ENCODE peak calls at places on chromosomes 4 and X, in four cellular contexts. One of them, this sample, is unnamed.

GRCh38 chrX:53412441-53412840 is 10.0 kb downstream of the SMC1A start:
- DNase-seq in tibial artery: no peak
- DNase-seq in esophagus squamous epithelium: no peak
- DNase-seq in pancreas: no peak
- DNase-seq in this sample: no peak

GRCh38 chr4:8188743-8189550 is 10.1 kb upstream of the SH3TC1 start:
- DNase-seq in pancreas: peak
- DNase-seq in esophagus squamous epithelium: no peak
- DNase-seq in tibial artery: peak
- DNase-seq in this sample: peak

GRCh38 chr4:48141048-48141447 is 7.0 kb upstream of the TXK start:
- DNase-seq in esophagus squamous epithelium: no peak
- DNase-seq in tibial artery: no peak
- DNase-seq in pancreas: no peak
- DNase-seq in this sample: no peak

GRCh38 chr4:61246003-61246402 is 45.9 kb downstream of the ADGRL3 start:
- DNase-seq in pancreas: no peak
- DNase-seq in esophagus squamous epithelium: no peak
- DNase-seq in tibial artery: no peak
- DNase-seq in this sample: no peak

GRCh38 chr4:83316459-83317170 is 18.0 kb downstream of the HPSE start:
- DNase-seq in tibial artery: no peak
- DNase-seq in pancreas: no peak
- DNase-seq in esophagus squamous epithelium: no peak
- DNase-seq in this sample: no peak

GRCh38 chr4:147456706-147457105 is 24.2 kb upstream of the EDNRA start:
- DNase-seq in esophagus squamous epithelium: no peak
- DNase-seq in tibial artery: no peak
- DNase-seq in pancreas: no peak
- DNase-seq in this sample: no peak

GRCh38 chr4:55866973-55867574 is 13.6 kb downstream of the EXOC1 start:
- DNase-seq in pancreas: no peak
- DNase-seq in tibial artery: no peak
- DNase-seq in esophagus squamous epithelium: no peak
- DNase-seq in this sample: no peak

GRCh38 chrX:101744085-101744484 is 84.4 kb upstream of the ARMCX2 start:
- DNase-seq in tibial artery: no peak
- DNase-seq in pancreas: no peak
- DNase-seq in esophagus squamous epithelium: no peak
- DNase-seq in this sample: no peak

GRCh38 chr4:41413670-41414069 is 124.3 kb upstream of the LIMCH1 start:
- DNase-seq in tibial artery: no peak
- DNase-seq in pancreas: no peak
- DNase-seq in esophagus squamous epithelium: no peak
- DNase-seq in this sample: no peak

GRCh38 chr4:22637306-22637705 is 55.4 kb upstream of the GBA3 start:
- DNase-seq in esophagus squamous epithelium: no peak
- DNase-seq in pancreas: no peak
- DNase-seq in tibial artery: no peak
- DNase-seq in this sample: no peak
- H3K27ac ChIP-seq in esophagus squamous epithelium: no peak
- H3K27ac ChIP-seq in pancreas: no peak
- H3K27ac ChIP-seq in tibial artery: no peak
- H3K27ac ChIP-seq in this sample: no peak

GRCh38 chrX:45784590-45784989 is 583.9 kb upstream of the DIPK2B start:
- DNase-seq in tibial artery: no peak
- DNase-seq in pancreas: no peak
- DNase-seq in esophagus squamous epithelium: no peak
- DNase-seq in this sample: no peak

GRCh38 chrX:45778621-45779020 is 577.9 kb upstream of the DIPK2B start:
- DNase-seq in pancreas: no peak
- DNase-seq in esophagus squamous epithelium: no peak
- DNase-seq in tibial artery: no peak
- DNase-seq in this sample: no peak

GRCh38 chrX:45783002-45783401 is 582.3 kb upstream of the DIPK2B start:
- DNase-seq in pancreas: no peak
- DNase-seq in tibial artery: no peak
- DNase-seq in esophagus squamous epithelium: no peak
- DNase-seq in this sample: no peak

DNA sequence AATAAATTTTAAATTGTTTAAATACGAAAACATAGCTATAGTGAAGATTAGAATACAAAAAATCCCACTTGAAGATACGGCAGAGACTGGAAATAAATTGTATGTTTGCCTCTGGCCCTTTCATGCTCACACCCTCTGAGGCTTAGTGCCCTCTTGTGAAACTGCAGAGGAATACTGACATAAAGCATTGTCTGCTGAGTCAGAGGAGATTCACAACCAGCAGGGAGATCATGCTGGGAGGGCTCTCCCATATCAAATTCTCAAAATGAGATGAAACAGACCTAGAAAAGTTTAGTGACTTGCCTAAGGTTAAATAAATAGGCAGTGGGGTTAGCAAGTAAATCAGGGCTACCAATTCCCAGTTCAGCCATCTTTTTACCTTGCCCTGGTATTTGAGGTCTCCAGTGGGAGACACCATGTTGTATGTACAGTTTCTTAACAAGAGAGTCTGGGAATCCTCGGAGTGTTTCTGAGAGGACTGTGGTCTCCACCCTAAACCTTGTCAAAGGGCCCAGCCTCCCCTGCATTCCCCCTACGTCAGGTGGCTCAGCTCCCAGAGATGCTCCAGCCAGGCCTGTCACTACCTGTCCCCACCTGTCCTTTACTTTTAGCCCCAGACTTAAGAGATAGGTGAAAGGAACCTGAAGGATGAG is 581.4 kb upstream of the DIPK2B start:
- DNase-seq in esophagus squamous epithelium: no peak
- DNase-seq in tibial artery: no peak
- DNase-seq in pancreas: no peak
- DNase-seq in this sample: no peak
- H3K27ac ChIP-seq in esophagus squamous epithelium: peak
- H3K27ac ChIP-seq in tibial artery: no peak
- H3K27ac ChIP-seq in pancreas: no peak
- H3K27ac ChIP-seq in this sample: no peak

GRCh38 chrX:118862990-118863389 is 39.4 kb downstream of the ZCCHC12 start:
- DNase-seq in pancreas: no peak
- DNase-seq in tibial artery: no peak
- DNase-seq in esophagus squamous epithelium: no peak
- DNase-seq in this sample: no peak

GRCh38 chrX:118864063-118864630 is 40.5 kb downstream of the ZCCHC12 start:
- DNase-seq in pancreas: no peak
- DNase-seq in esophagus squamous epithelium: no peak
- DNase-seq in tibial artery: no peak
- DNase-seq in this sample: no peak

GRCh38 chrX:118862086-118862485 is 38.5 kb downstream of the ZCCHC12 start:
- DNase-seq in esophagus squamous epithelium: no peak
- DNase-seq in tibial artery: no peak
- DNase-seq in pancreas: no peak
- DNase-seq in this sample: peak

GRCh38 chrX:118861338-118861737 is 37.7 kb downstream of the ZCCHC12 start:
- DNase-seq in esophagus squamous epithelium: no peak
- DNase-seq in tibial artery: no peak
- DNase-seq in pancreas: no peak
- DNase-seq in this sample: no peak

DNA sequence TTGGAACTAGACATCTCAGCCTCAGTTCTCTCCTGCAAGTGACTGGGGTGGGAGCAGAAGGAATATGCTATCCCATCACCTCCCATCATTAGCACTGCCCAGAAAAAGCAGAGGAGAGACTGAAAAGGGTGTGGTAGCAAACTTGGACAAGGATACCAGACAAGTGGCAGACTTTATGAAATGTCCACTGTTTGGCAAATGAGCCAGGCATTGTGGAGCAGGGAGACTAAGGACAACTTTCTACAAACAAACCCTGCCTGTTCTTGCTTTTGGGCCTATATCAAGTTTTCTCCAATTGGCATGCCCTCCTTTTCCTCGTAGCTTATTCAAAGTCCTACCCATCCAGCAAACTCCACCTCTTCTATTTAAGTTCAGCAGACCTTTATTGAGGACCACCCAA is 41.6 kb downstream of the ZCCHC12 start:
- DNase-seq in pancreas: no peak
- DNase-seq in esophagus squamous epithelium: no peak
- DNase-seq in tibial artery: no peak
- DNase-seq in this sample: no peak
- H3K27ac ChIP-seq in pancreas: no peak
- H3K27ac ChIP-seq in esophagus squamous epithelium: no peak
- H3K27ac ChIP-seq in tibial artery: no peak
- H3K27ac ChIP-seq in this sample: no peak

GRCh38 chrX:1534321-1535168 is 2.4 kb downstream of the P2RY8 start:
- DNase-seq in pancreas: no peak
- DNase-seq in esophagus squamous epithelium: no peak
- DNase-seq in tibial artery: peak
- DNase-seq in this sample: no peak
- H3K27ac ChIP-seq in pancreas: no peak
- H3K27ac ChIP-seq in esophagus squamous epithelium: peak
- H3K27ac ChIP-seq in tibial artery: no peak
- H3K27ac ChIP-seq in this sample: no peak

GRCh38 chr4:107631568-107631967 is 88.5 kb downstream of the PAPSS1 start:
- DNase-seq in pancreas: no peak
- DNase-seq in esophagus squamous epithelium: no peak
- DNase-seq in tibial artery: no peak
- DNase-seq in this sample: no peak
- H3K27ac ChIP-seq in pancreas: peak
- H3K27ac ChIP-seq in esophagus squamous epithelium: no peak
- H3K27ac ChIP-seq in tibial artery: no peak
- H3K27ac ChIP-seq in this sample: no peak

GRCh38 chr4:183392377-183392776 is 52.1 kb upstream of the CDKN2AIP start:
- DNase-seq in tibial artery: peak
- DNase-seq in esophagus squamous epithelium: no peak
- DNase-seq in pancreas: no peak
- DNase-seq in this sample: no peak
- H3K27ac ChIP-seq in tibial artery: no peak
- H3K27ac ChIP-seq in esophagus squamous epithelium: no peak
- H3K27ac ChIP-seq in pancreas: no peak
- H3K27ac ChIP-seq in this sample: no peak